ENCODE peak calls at places on chromosomes 11 and 22, in four cellular contexts. One of them, this sample, is unnamed.
A peak's percentile ranks its signal among the peaks of the same experiment; 100 is the strongest.

GRCh38 chr22:44129614-44129976 is 51.1 kb upstream of the PARVG start:
- DNase-seq in K562: peak; percentile 11
- DNase-seq in GM12891: no peak
- DNase-seq in H1: no peak
- DNase-seq in this sample: no peak

GRCh38 chr22:41844513-41844912 is 11.6 kb downstream of the SREBF2 start:
- DNase-seq in K562: no peak
- DNase-seq in H1: no peak
- DNase-seq in GM12891: no peak
- DNase-seq in this sample: no peak

GRCh38 chr11:12087075-12087775 is 23.2 kb upstream of the MICAL2 start:
- DNase-seq in K562: no peak
- DNase-seq in GM12891: no peak
- DNase-seq in H1: no peak
- DNase-seq in this sample: no peak

GRCh38 chr11:14148653-14149273 is 186.2 kb downstream of the SPON1 start:
- DNase-seq in K562: no peak
- DNase-seq in H1: no peak
- DNase-seq in GM12891: no peak
- DNase-seq in this sample: no peak

GRCh38 chr22:48531721-48532435 is 1295.8 kb downstream of the BRD1 start:
- DNase-seq in K562: no peak
- DNase-seq in GM12891: no peak
- DNase-seq in H1: no peak
- DNase-seq in this sample: no peak

GRCh38 chr22:49015993-49016908 is 811.4 kb downstream of the BRD1 start:
- DNase-seq in K562: no peak
- DNase-seq in H1: peak; percentile 22
- DNase-seq in GM12891: no peak
- DNase-seq in this sample: no peak

GRCh38 chr11:35750981-35751663 is 88.5 kb downstream of the TRIM44 start:
- DNase-seq in GM12891: no peak
- DNase-seq in K562: no peak
- DNase-seq in H1: no peak
- DNase-seq in this sample: no peak

GRCh38 chr22:36948273-36949055 is 35.0 kb downstream of the CSF2RB start:
- DNase-seq in H1: no peak
- DNase-seq in GM12891: no peak
- DNase-seq in K562: no peak
- DNase-seq in this sample: no peak

GRCh38 chr11:77851513-77851912 is 30.6 kb downstream of the AAMDC start:
- DNase-seq in GM12891: no peak
- DNase-seq in H1: no peak
- DNase-seq in K562: no peak
- DNase-seq in this sample: no peak

DNA sequence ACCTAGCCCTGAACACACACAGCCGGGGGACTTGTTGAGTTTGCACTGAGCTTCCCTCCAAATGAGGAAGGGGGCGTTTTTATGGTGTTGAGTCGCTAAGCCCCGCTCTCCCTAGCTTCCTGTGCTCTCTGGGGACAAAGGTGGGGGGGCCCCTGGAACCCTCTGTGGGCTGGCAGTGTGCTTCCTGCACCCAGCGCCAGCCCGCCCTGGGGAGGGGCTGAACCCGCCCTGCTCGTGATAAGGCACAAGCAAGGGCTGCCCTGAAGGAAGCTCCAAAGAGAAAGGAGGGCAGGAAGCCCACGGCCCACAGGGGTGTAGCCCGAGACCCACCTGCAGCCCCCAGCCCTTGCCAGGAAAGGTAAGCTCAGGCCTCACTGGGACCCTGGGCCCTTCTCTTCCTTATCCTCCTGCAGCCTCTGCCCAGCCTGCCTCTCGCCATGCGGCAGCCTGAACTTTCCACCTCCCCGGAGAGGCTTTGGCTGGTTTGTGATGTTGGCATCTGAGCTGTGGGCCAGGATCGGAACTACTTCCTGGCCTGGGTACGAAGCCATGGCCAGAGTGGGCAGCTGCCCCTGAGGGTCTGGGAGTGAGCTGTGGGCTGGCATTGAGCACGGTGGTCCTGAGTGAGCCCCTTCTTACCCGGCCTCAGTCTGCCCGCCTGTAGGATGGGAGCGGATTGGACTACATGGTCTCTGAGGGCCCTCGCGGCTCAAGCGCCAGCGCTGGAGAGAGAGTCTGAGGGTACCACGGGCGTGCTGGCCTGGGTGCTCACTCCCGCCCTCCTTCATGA is at the start of gene FERMT3:
- DNase-seq in GM12891: peak; percentile 61
- DNase-seq in K562: peak; percentile 79
- DNase-seq in H1: no peak
- DNase-seq in this sample: peak; percentile 72
- TF ChIP-seq POLR2AphosphoS5 in GM12891: peak; percentile 38
- TF ChIP-seq POLR2AphosphoS5 in K562: peak; percentile 50
- TF ChIP-seq POLR2AphosphoS5 in H1: no peak
- TF ChIP-seq POLR2AphosphoS5 in this sample: peak; percentile 19

GRCh38 chr11:62000539-62001446 is 33.4 kb upstream of the FTH1 start:
- DNase-seq in H1: no peak
- DNase-seq in GM12891: no peak
- DNase-seq in K562: no peak
- DNase-seq in this sample: no peak
- TF ChIP-seq POLR2A in H1: no peak
- TF ChIP-seq POLR2A in GM12891: no peak
- TF ChIP-seq POLR2A in K562: no peak
- TF ChIP-seq POLR2A in this sample: no peak

GRCh38 chr11:120985718-120986569 is 38.0 kb upstream of the TBCEL start:
- DNase-seq in H1: peak; percentile 69
- DNase-seq in K562: peak; percentile 21
- DNase-seq in GM12891: peak; percentile 45
- DNase-seq in this sample: peak; percentile 40
- TF ChIP-seq TAF1 in H1: no peak
- TF ChIP-seq TAF1 in K562: no peak
- TF ChIP-seq TAF1 in GM12891: no peak
- TF ChIP-seq TAF1 in this sample: no peak

DNA sequence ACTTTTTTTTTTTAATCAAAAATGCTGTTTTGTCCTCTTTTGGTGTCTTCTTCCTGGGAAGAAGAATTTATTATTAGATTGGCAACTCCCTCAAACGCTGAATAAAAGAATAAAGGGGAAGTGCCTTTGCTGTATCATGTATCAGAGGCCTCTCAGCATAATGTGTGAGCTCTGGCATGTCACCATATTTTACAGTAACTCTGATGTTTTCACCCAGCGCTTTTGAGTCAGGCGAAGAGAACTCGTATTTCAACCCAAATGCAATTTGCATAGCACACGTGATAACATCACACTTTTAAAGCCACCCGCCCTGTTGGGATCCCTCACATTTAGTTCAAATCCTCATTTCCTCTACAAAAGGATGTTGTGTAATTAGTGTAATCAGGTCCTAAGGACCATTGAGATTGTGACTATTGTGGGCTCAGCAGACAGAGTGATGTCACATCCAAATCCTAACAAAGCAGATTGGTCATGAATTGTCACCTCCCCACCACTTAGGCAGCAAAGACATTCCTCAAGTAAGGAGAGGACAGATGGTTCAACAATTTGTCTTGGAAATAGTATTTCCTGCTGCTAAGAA is 496.1 kb upstream of the LARGE1 start:
- DNase-seq in GM12891: no peak
- DNase-seq in K562: no peak
- DNase-seq in H1: no peak
- DNase-seq in this sample: no peak
- TF ChIP-seq POLR2AphosphoS5 in GM12891: no peak
- TF ChIP-seq POLR2AphosphoS5 in K562: no peak
- TF ChIP-seq POLR2AphosphoS5 in H1: no peak
- TF ChIP-seq POLR2AphosphoS5 in this sample: no peak

DNA sequence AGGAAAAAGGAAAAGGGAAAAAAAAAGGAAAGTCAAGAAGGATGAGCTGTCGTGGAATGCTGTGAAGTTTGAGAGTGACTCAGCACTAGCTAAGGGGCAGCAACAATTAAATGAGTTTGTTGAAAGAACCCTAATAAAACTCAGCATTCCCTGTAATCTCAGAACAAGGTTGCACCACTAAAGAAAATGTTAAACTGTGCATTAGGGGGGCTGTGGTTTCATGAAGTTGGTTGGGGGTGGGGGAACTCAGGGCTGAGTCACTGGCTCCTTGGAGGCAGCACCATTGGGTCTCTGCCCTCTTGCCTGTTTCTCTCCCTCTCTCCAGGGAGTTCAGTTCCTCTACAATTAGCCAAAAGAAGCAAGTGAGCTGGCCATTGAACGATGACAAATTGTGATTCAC is 64.4 kb upstream of the BLID start:
- DNase-seq in GM12891: no peak
- DNase-seq in H1: no peak
- DNase-seq in K562: no peak
- DNase-seq in this sample: no peak
- TF ChIP-seq POLR2A in GM12891: no peak
- TF ChIP-seq POLR2A in H1: no peak
- TF ChIP-seq POLR2A in K562: no peak
- TF ChIP-seq POLR2A in this sample: no peak

DNA sequence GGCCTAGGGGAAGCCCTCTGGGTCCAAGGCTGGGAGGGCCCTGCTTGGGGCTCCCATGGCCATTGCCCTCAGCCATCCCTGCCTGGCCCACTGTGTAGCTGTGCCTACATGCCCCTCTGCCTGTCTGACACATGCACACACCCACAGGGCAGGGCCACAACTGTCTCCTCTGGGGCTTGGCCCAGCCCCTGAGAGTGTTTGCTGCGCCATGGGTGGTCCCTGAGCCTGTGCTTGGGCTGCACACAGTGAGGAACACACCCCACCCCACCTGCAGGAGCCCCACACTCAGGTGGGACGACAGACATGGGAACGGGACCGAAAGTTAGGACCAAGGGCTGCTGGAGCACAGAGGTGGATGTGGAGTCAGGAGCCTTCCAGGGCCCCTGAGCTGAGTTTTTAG is 489.5 kb downstream of the TBC1D22A start:
- DNase-seq in H1: no peak
- DNase-seq in GM12891: no peak
- DNase-seq in K562: no peak
- DNase-seq in this sample: no peak
- TF ChIP-seq TAF1 in H1: no peak
- TF ChIP-seq TAF1 in GM12891: no peak
- TF ChIP-seq TAF1 in K562: no peak
- TF ChIP-seq TAF1 in this sample: no peak

GRCh38 chr11:61413496-61413895 is 16.3 kb downstream of the CPSF7 start:
- DNase-seq in GM12891: no peak
- DNase-seq in H1: no peak
- DNase-seq in K562: no peak
- DNase-seq in this sample: no peak
- TF ChIP-seq POLR2AphosphoS5 in GM12891: no peak
- TF ChIP-seq POLR2AphosphoS5 in H1: no peak
- TF ChIP-seq POLR2AphosphoS5 in K562: no peak
- TF ChIP-seq POLR2AphosphoS5 in this sample: no peak

This sample was measured in GM12892.